ENCODE peak calls at places on chromosomes 11 and 22, in four cellular contexts. W, U, S and C are unnamed samples.

GRCh38 chr11:46352063-46352841 is 5.0 kb downstream of the DGKZ start:
- DNase-seq in W (peak), U (no peak), S (peak), C (peak)

GRCh38 chr11:114774599-114775365 is 96.5 kb downstream of the NXPE2 start:
- DNase-seq in W (peak), U (peak), S (peak), C (peak)

GRCh38 chr11:74871037-74871436 is 77.9 kb downstream of the XRRA1 start:
- DNase-seq in W (no peak), U (no peak), S (no peak), C (no peak)

GRCh38 chr11:46916669-46917108 is 1.7 kb downstream of the LRP4 start:
- DNase-seq in W (peak), U (no peak), S (peak), C (no peak)

GRCh38 chr11:579830-580601 is 3.7 kb downstream of the PHRF1 start:
- DNase-seq in W (peak), U (no peak), S (no peak), C (no peak)

GRCh38 chr11:68128682-68129327 is 7.6 kb upstream of the CHKA start:
- DNase-seq in W (peak), U (no peak), S (no peak), C (no peak)

GRCh38 chr11:5968394-5968793 is at the start of gene OR56A5:
- DNase-seq in W (no peak), U (no peak), S (no peak), C (no peak)

GRCh38 chr11:65586676-65587075 is 8.9 kb downstream of the KCNK7 start:
- DNase-seq in W (no peak), U (no peak), S (peak), C (no peak)

GRCh38 chr11:37905707-37906417 is 1307.8 kb upstream of the RAG2 start:
- DNase-seq in W (no peak), U (no peak), S (no peak), C (peak)

GRCh38 chr11:134555510-134555909 is 143.5 kb upstream of the B3GAT1 start:
- DNase-seq in W (no peak), U (no peak), S (no peak), C (no peak)

GRCh38 chr22:23401910-23402274 is 178.2 kb downstream of the IGLL1 start:
- DNase-seq in W (no peak), U (no peak), S (no peak), C (no peak)

GRCh38 chr22:24037851-24038765 is 27.0 kb downstream of the CABIN1 start:
- DNase-seq in W (no peak), U (no peak), S (no peak), C (no peak)

GRCh38 chr11:12160680-12161079 is 50.3 kb downstream of the MICAL2 start:
- DNase-seq in W (no peak), U (no peak), S (no peak), C (no peak)

GRCh38 chr11:10659339-10660216 is 34.0 kb downstream of the IRAG1 start:
- DNase-seq in W (peak), U (peak), S (no peak), C (peak)
- H3K27ac ChIP-seq in W (peak), U (peak), S (no peak), C (peak)

GRCh38 chr22:17851754-17852153 is 77.5 kb upstream of the BID start:
- DNase-seq in W (no peak), U (no peak), S (no peak), C (no peak)
- H3K9ac ChIP-seq in W (no peak), U (no peak), S (no peak), C (no peak)

DNA sequence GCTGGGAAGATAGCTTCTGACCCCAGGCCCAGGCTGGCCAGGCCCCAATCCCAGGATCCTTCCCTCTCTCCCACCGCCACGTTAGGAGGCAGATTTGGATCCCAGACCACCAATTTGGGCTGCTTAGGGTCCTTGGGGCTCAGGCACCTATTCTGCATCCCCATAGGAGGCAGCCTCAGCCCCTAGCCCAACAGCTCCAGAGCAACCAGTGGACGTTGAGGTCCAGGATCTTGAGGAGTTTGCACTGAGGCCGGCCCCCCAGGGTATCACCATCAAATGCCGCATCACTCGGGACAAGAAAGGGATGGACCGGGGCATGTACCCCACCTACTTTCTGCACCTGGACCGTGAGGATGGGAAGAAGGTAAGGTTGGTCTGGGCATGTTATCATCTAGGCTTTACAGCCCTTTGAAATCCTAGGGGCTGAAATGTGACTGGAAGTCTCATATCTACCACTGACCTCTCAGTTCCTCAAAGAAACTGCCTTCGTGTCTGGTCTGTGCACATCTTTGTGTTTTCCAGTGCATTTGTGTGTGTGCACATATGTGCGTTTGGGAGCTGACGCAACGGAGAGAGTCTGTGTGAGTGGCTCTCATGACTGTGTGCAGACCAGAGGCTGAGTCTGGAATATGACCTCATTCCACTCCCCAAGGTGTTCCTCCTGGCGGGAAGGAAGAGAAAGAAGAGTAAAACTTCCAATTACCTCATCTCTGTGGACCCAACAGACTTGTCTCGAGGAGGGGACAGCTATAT is 16.2 kb downstream of the TUB start:
- DNase-seq in W (peak), U (no peak), S (no peak), C (no peak)
- TF ChIP-seq EZH2phosphoT487 in W (no peak), U (no peak), S (no peak), C (no peak)

GRCh38 chr11:69498614-69499175 is 17.2 kb downstream of the LINC01488 start:
- DNase-seq in W (no peak), U (no peak), S (no peak), C (no peak)
- H3K27ac ChIP-seq in W (no peak), U (no peak), S (no peak), C (no peak)

GRCh38 chr22:43170131-43170480 is 16.8 kb downstream of the TTLL12 start:
- DNase-seq in W (no peak), U (no peak), S (no peak), C (no peak)

GRCh38 chr22:43171019-43171491 is 15.9 kb downstream of the TTLL12 start:
- DNase-seq in W (no peak), U (no peak), S (no peak), C (no peak)

GRCh38 chr22:43173566-43173965 is 13.4 kb downstream of the TTLL12 start:
- DNase-seq in W (no peak), U (no peak), S (no peak), C (no peak)

GRCh38 chr22:43172191-43172590 is 14.7 kb downstream of the TTLL12 start:
- DNase-seq in W (no peak), U (no peak), S (no peak), C (no peak)

DNA sequence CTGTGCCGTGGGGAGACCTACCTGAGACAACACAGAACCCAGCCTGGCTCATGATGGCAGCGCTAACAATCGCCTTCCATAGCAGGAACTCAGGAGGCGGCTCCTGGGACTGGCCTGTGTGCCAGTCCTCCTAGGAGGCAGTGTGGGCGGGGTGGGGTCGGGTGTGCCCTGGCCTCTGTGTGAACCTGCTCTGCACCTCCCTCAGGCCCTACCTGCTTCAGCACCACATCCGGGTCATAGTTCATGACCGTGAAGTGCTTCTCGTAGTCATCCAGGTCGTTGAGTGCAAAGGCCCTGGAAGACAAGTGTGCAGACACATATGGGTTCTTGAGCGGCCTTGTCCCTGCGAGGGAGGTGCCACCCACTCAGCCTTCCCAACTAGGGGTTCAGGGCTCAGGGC is 15.3 kb downstream of the TTLL12 start:
- DNase-seq in W (no peak), U (no peak), S (no peak), C (no peak)
- H3K9ac ChIP-seq in W (no peak), U (no peak), S (no peak), C (no peak)

GRCh38 chr22:46969961-46970360 is 207.5 kb downstream of the TBC1D22A start:
- DNase-seq in W (no peak), U (no peak), S (no peak), C (no peak)

GRCh38 chr22:46970411-46971123 is 208.1 kb downstream of the TBC1D22A start:
- DNase-seq in W (no peak), U (no peak), S (no peak), C (no peak)

GRCh38 chr22:46972256-46972655 is 209.8 kb downstream of the TBC1D22A start:
- DNase-seq in W (no peak), U (no peak), S (no peak), C (no peak)

GRCh38 chr22:46971776-46972150 is 209.3 kb downstream of the TBC1D22A start:
- DNase-seq in W (no peak), U (no peak), S (no peak), C (no peak)

DNA sequence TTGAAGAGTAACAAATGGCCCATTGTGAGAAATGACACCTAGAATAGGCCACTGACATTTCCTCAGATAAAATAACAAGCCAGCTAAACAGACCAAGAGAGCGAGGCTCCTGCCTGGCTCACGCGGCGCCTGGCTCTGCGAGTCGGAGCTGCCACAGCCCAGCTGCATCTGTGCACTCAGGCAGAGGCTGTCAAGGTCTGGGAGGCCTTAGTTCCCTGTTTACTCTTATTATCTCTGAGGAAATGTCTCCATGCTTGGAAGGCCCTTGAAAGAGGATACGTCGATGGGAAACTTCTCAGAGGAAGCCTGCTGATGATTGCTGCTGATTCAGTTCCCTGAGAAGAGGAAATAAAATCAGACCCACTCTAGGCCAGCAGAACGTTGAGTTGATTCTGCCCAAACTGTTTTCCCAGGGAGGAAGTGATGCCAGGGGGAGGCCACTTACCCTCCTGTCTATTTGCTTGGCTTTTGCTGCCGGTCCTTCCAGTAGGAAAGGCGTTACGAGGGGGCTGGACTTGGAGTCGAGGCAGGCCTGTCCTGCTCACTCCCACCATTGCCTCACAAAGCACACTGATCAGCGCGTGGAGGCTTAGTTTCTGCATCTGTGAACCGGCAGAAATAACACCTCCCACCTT is 208.8 kb downstream of the TBC1D22A start:
- DNase-seq in W (no peak), U (no peak), S (peak), C (no peak)
- TF ChIP-seq EZH2phosphoT487 in W (no peak), U (no peak), S (no peak), C (no peak)

DNA sequence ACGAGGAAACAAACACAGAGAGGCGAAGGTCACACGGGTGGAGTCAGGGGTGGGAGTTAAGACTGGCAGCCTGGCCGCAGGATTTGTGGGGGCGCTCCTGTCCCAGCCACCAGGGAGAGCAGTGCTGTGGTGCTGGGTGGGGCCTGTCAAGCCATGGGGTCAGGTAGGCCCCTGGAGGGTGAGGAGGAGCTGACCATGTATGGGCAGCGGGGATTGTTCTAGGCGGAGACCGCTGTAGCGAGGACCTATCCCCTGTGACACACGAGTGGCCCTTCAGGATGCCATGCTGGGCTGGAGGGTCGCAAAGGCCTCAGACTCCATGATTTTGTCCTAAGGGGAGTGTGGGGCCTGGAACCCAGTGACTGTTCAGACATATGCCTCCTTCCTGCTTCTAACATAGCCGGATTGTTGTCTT is 1.6 kb upstream of the RPS19BP1 start:
- DNase-seq in W (no peak), U (no peak), S (no peak), C (no peak)
- H3K27ac ChIP-seq in W (no peak), U (peak), S (no peak), C (no peak)

GRCh38 chr22:27515091-27515523 is 286.4 kb downstream of the MN1 start:
- DNase-seq in W (no peak), U (no peak), S (no peak), C (no peak)

GRCh38 chr22:27510024-27510423 is 291.5 kb downstream of the MN1 start:
- DNase-seq in W (no peak), U (no peak), S (no peak), C (no peak)

GRCh38 chr22:27512283-27512761 is 289.2 kb downstream of the MN1 start:
- DNase-seq in W (peak), U (no peak), S (no peak), C (peak)

GRCh38 chr22:27514612-27515011 is 286.9 kb downstream of the MN1 start:
- DNase-seq in W (no peak), U (no peak), S (no peak), C (no peak)

DNA sequence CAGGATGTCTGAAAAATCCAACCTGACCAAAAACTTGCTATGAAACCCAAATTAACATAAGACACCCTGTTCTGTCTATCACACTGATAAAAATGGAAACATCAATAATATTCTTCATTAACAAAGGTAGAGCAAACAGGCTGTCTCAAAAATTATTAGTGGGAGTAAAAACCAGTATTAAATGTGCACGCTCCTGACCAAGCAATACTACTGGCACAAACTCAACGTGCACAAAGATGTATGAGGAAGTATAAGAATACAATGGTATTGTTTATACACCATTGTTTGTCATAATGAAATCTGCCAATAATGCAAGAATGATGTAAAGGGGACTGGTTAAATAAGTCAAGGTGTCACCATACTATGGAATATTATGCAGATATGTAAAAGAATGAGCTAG is 288.5 kb downstream of the MN1 start:
- DNase-seq in W (no peak), U (no peak), S (no peak), C (no peak)
- H3K9ac ChIP-seq in W (peak), U (no peak), S (no peak), C (no peak)

GRCh38 chr11:92556435-92556834 is 331.8 kb downstream of the FAT3 start:
- DNase-seq in W (peak), U (no peak), S (peak), C (peak)
- TF ChIP-seq EZH2phosphoT487 in W (no peak), U (no peak), S (no peak), C (no peak)